ENCODE peak calls at places on chromosomes 3 and 15, in four cellular contexts. One of them, this sample, is unnamed.

GRCh38 chr3:11413071-11413470 is 140.9 kb downstream of the ATG7 start:
- DNase-seq in stimulated activated CD4-positive, alpha-beta T cell treated with anti-CD3 and anti-CD28 coated beads, Interleukin-1b, Interleukin-23, amount 100 ng/mL, for 4 hours: no peak
- DNase-seq in glutamatergic neuron: no peak
- DNase-seq in left cardiac atrium: no peak
- DNase-seq in this sample: no peak

GRCh38 chr15:38695249-38696119 is 130.9 kb upstream of the RASGRP1 start:
- DNase-seq in glutamatergic neuron: no peak
- DNase-seq in left cardiac atrium: no peak
- DNase-seq in stimulated activated CD4-positive, alpha-beta T cell treated with anti-CD3 and anti-CD28 coated beads, Interleukin-1b, Interleukin-23, amount 100 ng/mL, for 4 hours: no peak
- DNase-seq in this sample: no peak

GRCh38 chr15:59689626-59690236 is 611 bp upstream of the BNIP2 start:
- DNase-seq in stimulated activated CD4-positive, alpha-beta T cell treated with anti-CD3 and anti-CD28 coated beads, Interleukin-1b, Interleukin-23, amount 100 ng/mL, for 4 hours: peak
- DNase-seq in glutamatergic neuron: peak
- DNase-seq in left cardiac atrium: peak
- DNase-seq in this sample: peak

GRCh38 chr15:78060232-78060631 is 17.3 kb downstream of the TBC1D2B start:
- DNase-seq in left cardiac atrium: no peak
- DNase-seq in glutamatergic neuron: no peak
- DNase-seq in stimulated activated CD4-positive, alpha-beta T cell treated with anti-CD3 and anti-CD28 coated beads, Interleukin-1b, Interleukin-23, amount 100 ng/mL, for 4 hours: no peak
- DNase-seq in this sample: no peak

GRCh38 chr3:42025388-42026138 is 63.7 kb upstream of the ULK4 start:
- DNase-seq in stimulated activated CD4-positive, alpha-beta T cell treated with anti-CD3 and anti-CD28 coated beads, Interleukin-1b, Interleukin-23, amount 100 ng/mL, for 4 hours: no peak
- DNase-seq in left cardiac atrium: peak
- DNase-seq in glutamatergic neuron: peak
- DNase-seq in this sample: peak

GRCh38 chr15:82845686-82846085 is 36.3 kb downstream of the WHAMM start:
- DNase-seq in left cardiac atrium: no peak
- DNase-seq in glutamatergic neuron: no peak
- DNase-seq in stimulated activated CD4-positive, alpha-beta T cell treated with anti-CD3 and anti-CD28 coated beads, Interleukin-1b, Interleukin-23, amount 100 ng/mL, for 4 hours: no peak
- DNase-seq in this sample: no peak

GRCh38 chr3:186021673-186022362 is 84.0 kb upstream of the TRA2B start:
- DNase-seq in left cardiac atrium: no peak
- DNase-seq in stimulated activated CD4-positive, alpha-beta T cell treated with anti-CD3 and anti-CD28 coated beads, Interleukin-1b, Interleukin-23, amount 100 ng/mL, for 4 hours: no peak
- DNase-seq in glutamatergic neuron: no peak
- DNase-seq in this sample: no peak

GRCh38 chr3:66428733-66429132 is 72.1 kb downstream of the LRIG1 start:
- DNase-seq in stimulated activated CD4-positive, alpha-beta T cell treated with anti-CD3 and anti-CD28 coated beads, Interleukin-1b, Interleukin-23, amount 100 ng/mL, for 4 hours: no peak
- DNase-seq in left cardiac atrium: peak
- DNase-seq in glutamatergic neuron: peak
- DNase-seq in this sample: peak

GRCh38 chr15:88258021-88258641 is 1.6 kb upstream of the NTRK3 start:
- DNase-seq in glutamatergic neuron: peak
- DNase-seq in left cardiac atrium: no peak
- DNase-seq in stimulated activated CD4-positive, alpha-beta T cell treated with anti-CD3 and anti-CD28 coated beads, Interleukin-1b, Interleukin-23, amount 100 ng/mL, for 4 hours: no peak
- DNase-seq in this sample: no peak

GRCh38 chr15:71790081-71790480 is 20.3 kb upstream of the NR2E3 start:
- DNase-seq in glutamatergic neuron: no peak
- DNase-seq in stimulated activated CD4-positive, alpha-beta T cell treated with anti-CD3 and anti-CD28 coated beads, Interleukin-1b, Interleukin-23, amount 100 ng/mL, for 4 hours: no peak
- DNase-seq in left cardiac atrium: no peak
- DNase-seq in this sample: peak

GRCh38 chr15:55824857-55825613 is 82.1 kb upstream of the PRTG start:
- DNase-seq in left cardiac atrium: no peak
- DNase-seq in glutamatergic neuron: no peak
- DNase-seq in stimulated activated CD4-positive, alpha-beta T cell treated with anti-CD3 and anti-CD28 coated beads, Interleukin-1b, Interleukin-23, amount 100 ng/mL, for 4 hours: no peak
- DNase-seq in this sample: no peak

GRCh38 chr3:7498722-7499121 is 637.8 kb downstream of the GRM7 start:
- DNase-seq in glutamatergic neuron: no peak
- DNase-seq in left cardiac atrium: no peak
- DNase-seq in stimulated activated CD4-positive, alpha-beta T cell treated with anti-CD3 and anti-CD28 coated beads, Interleukin-1b, Interleukin-23, amount 100 ng/mL, for 4 hours: no peak
- DNase-seq in this sample: no peak

GRCh38 chr3:17631617-17632016 is 110.8 kb downstream of the TBC1D5 start:
- DNase-seq in glutamatergic neuron: no peak
- DNase-seq in stimulated activated CD4-positive, alpha-beta T cell treated with anti-CD3 and anti-CD28 coated beads, Interleukin-1b, Interleukin-23, amount 100 ng/mL, for 4 hours: no peak
- DNase-seq in left cardiac atrium: no peak
- DNase-seq in this sample: no peak

GRCh38 chr3:171348121-171348520 is 112.1 kb downstream of the TNIK start:
- DNase-seq in glutamatergic neuron: no peak
- DNase-seq in left cardiac atrium: no peak
- DNase-seq in stimulated activated CD4-positive, alpha-beta T cell treated with anti-CD3 and anti-CD28 coated beads, Interleukin-1b, Interleukin-23, amount 100 ng/mL, for 4 hours: no peak
- DNase-seq in this sample: no peak

GRCh38 chr15:52749250-52749649 is 40.9 kb downstream of the ONECUT1 start:
- DNase-seq in left cardiac atrium: no peak
- DNase-seq in glutamatergic neuron: no peak
- DNase-seq in stimulated activated CD4-positive, alpha-beta T cell treated with anti-CD3 and anti-CD28 coated beads, Interleukin-1b, Interleukin-23, amount 100 ng/mL, for 4 hours: no peak
- DNase-seq in this sample: no peak

GRCh38 chr3:2099028-2099671 is 484 bp downstream of the CNTN4 start:
- DNase-seq in glutamatergic neuron: peak
- DNase-seq in stimulated activated CD4-positive, alpha-beta T cell treated with anti-CD3 and anti-CD28 coated beads, Interleukin-1b, Interleukin-23, amount 100 ng/mL, for 4 hours: no peak
- DNase-seq in left cardiac atrium: peak
- DNase-seq in this sample: no peak

GRCh38 chr3:80806673-80807072 is 954.8 kb downstream of the GBE1 start:
- DNase-seq in stimulated activated CD4-positive, alpha-beta T cell treated with anti-CD3 and anti-CD28 coated beads, Interleukin-1b, Interleukin-23, amount 100 ng/mL, for 4 hours: no peak
- DNase-seq in glutamatergic neuron: no peak
- DNase-seq in left cardiac atrium: no peak
- DNase-seq in this sample: no peak

GRCh38 chr3:58041182-58041825 is 33.1 kb downstream of the FLNB start:
- DNase-seq in stimulated activated CD4-positive, alpha-beta T cell treated with anti-CD3 and anti-CD28 coated beads, Interleukin-1b, Interleukin-23, amount 100 ng/mL, for 4 hours: no peak
- DNase-seq in left cardiac atrium: no peak
- DNase-seq in glutamatergic neuron: no peak
- DNase-seq in this sample: peak

GRCh38 chr15:68158046-68158628 is 47.0 kb downstream of the CALML4 start:
- DNase-seq in left cardiac atrium: no peak
- DNase-seq in glutamatergic neuron: no peak
- DNase-seq in stimulated activated CD4-positive, alpha-beta T cell treated with anti-CD3 and anti-CD28 coated beads, Interleukin-1b, Interleukin-23, amount 100 ng/mL, for 4 hours: no peak
- DNase-seq in this sample: no peak

GRCh38 chr3:24161841-24162240 is 216.8 kb downstream of the NR1D2 start:
- DNase-seq in stimulated activated CD4-positive, alpha-beta T cell treated with anti-CD3 and anti-CD28 coated beads, Interleukin-1b, Interleukin-23, amount 100 ng/mL, for 4 hours: no peak
- DNase-seq in left cardiac atrium: no peak
- DNase-seq in glutamatergic neuron: no peak
- DNase-seq in this sample: no peak

GRCh38 chr3:156140196-156140595 is 19.8 kb downstream of the KCNAB1 start:
- DNase-seq in left cardiac atrium: no peak
- DNase-seq in glutamatergic neuron: no peak
- DNase-seq in stimulated activated CD4-positive, alpha-beta T cell treated with anti-CD3 and anti-CD28 coated beads, Interleukin-1b, Interleukin-23, amount 100 ng/mL, for 4 hours: no peak
- DNase-seq in this sample: no peak

GRCh38 chr3:194577985-194578905 is 55.0 kb downstream of the TMEM44 start:
- DNase-seq in glutamatergic neuron: no peak
- DNase-seq in stimulated activated CD4-positive, alpha-beta T cell treated with anti-CD3 and anti-CD28 coated beads, Interleukin-1b, Interleukin-23, amount 100 ng/mL, for 4 hours: no peak
- DNase-seq in left cardiac atrium: peak
- DNase-seq in this sample: no peak

GRCh38 chr3:149203758-149204157 is 17.9 kb downstream of the CP start:
- DNase-seq in left cardiac atrium: no peak
- DNase-seq in stimulated activated CD4-positive, alpha-beta T cell treated with anti-CD3 and anti-CD28 coated beads, Interleukin-1b, Interleukin-23, amount 100 ng/mL, for 4 hours: no peak
- DNase-seq in glutamatergic neuron: no peak
- DNase-seq in this sample: no peak

GRCh38 chr3:36312351-36312750 is 68.0 kb upstream of the STAC start:
- DNase-seq in glutamatergic neuron: no peak
- DNase-seq in stimulated activated CD4-positive, alpha-beta T cell treated with anti-CD3 and anti-CD28 coated beads, Interleukin-1b, Interleukin-23, amount 100 ng/mL, for 4 hours: no peak
- DNase-seq in left cardiac atrium: no peak
- DNase-seq in this sample: no peak

GRCh38 chr15:60223161-60223560 is 174.6 kb downstream of the ANXA2 start:
- DNase-seq in glutamatergic neuron: no peak
- DNase-seq in stimulated activated CD4-positive, alpha-beta T cell treated with anti-CD3 and anti-CD28 coated beads, Interleukin-1b, Interleukin-23, amount 100 ng/mL, for 4 hours: no peak
- DNase-seq in left cardiac atrium: no peak
- DNase-seq in this sample: no peak

GRCh38 chr3:171347017-171347979 is 112.9 kb downstream of the TNIK start:
- DNase-seq in left cardiac atrium: no peak
- DNase-seq in stimulated activated CD4-positive, alpha-beta T cell treated with anti-CD3 and anti-CD28 coated beads, Interleukin-1b, Interleukin-23, amount 100 ng/mL, for 4 hours: no peak
- DNase-seq in glutamatergic neuron: no peak
- DNase-seq in this sample: no peak

GRCh38 chr3:115947325-115947724 is 324.0 kb downstream of the GAP43 start:
- DNase-seq in left cardiac atrium: no peak
- DNase-seq in stimulated activated CD4-positive, alpha-beta T cell treated with anti-CD3 and anti-CD28 coated beads, Interleukin-1b, Interleukin-23, amount 100 ng/mL, for 4 hours: no peak
- DNase-seq in glutamatergic neuron: no peak
- DNase-seq in this sample: no peak

GRCh38 chr3:50263443-50264388 is 5.2 kb upstream of the SEMA3B start:
- DNase-seq in left cardiac atrium: no peak
- DNase-seq in stimulated activated CD4-positive, alpha-beta T cell treated with anti-CD3 and anti-CD28 coated beads, Interleukin-1b, Interleukin-23, amount 100 ng/mL, for 4 hours: no peak
- DNase-seq in glutamatergic neuron: no peak
- DNase-seq in this sample: no peak

GRCh38 chr15:89937365-89938355 is 24.9 kb upstream of the ARPIN start:
- DNase-seq in stimulated activated CD4-positive, alpha-beta T cell treated with anti-CD3 and anti-CD28 coated beads, Interleukin-1b, Interleukin-23, amount 100 ng/mL, for 4 hours: no peak
- DNase-seq in left cardiac atrium: no peak
- DNase-seq in glutamatergic neuron: no peak
- DNase-seq in this sample: no peak

GRCh38 chr3:38267689-38268477 is 2.3 kb downstream of the SLC22A13 start:
- DNase-seq in glutamatergic neuron: no peak
- DNase-seq in stimulated activated CD4-positive, alpha-beta T cell treated with anti-CD3 and anti-CD28 coated beads, Interleukin-1b, Interleukin-23, amount 100 ng/mL, for 4 hours: no peak
- DNase-seq in left cardiac atrium: no peak
- DNase-seq in this sample: no peak

GRCh38 chr3:57434041-57434440 is 110.1 kb downstream of the DNAH12 start:
- DNase-seq in stimulated activated CD4-positive, alpha-beta T cell treated with anti-CD3 and anti-CD28 coated beads, Interleukin-1b, Interleukin-23, amount 100 ng/mL, for 4 hours: no peak
- DNase-seq in left cardiac atrium: no peak
- DNase-seq in glutamatergic neuron: no peak
- DNase-seq in this sample: no peak

GRCh38 chr15:45795487-45796069 is 160.7 kb downstream of the SQOR start:
- DNase-seq in glutamatergic neuron: no peak
- DNase-seq in left cardiac atrium: no peak
- DNase-seq in stimulated activated CD4-positive, alpha-beta T cell treated with anti-CD3 and anti-CD28 coated beads, Interleukin-1b, Interleukin-23, amount 100 ng/mL, for 4 hours: no peak
- DNase-seq in this sample: no peak

GRCh38 chr3:166488977-166489672 is 651.9 kb upstream of the BCHE start:
- DNase-seq in left cardiac atrium: no peak
- DNase-seq in glutamatergic neuron: no peak
- DNase-seq in stimulated activated CD4-positive, alpha-beta T cell treated with anti-CD3 and anti-CD28 coated beads, Interleukin-1b, Interleukin-23, amount 100 ng/mL, for 4 hours: no peak
- DNase-seq in this sample: no peak

GRCh38 chr3:16793321-16793720 is 91.4 kb upstream of the PLCL2 start:
- DNase-seq in stimulated activated CD4-positive, alpha-beta T cell treated with anti-CD3 and anti-CD28 coated beads, Interleukin-1b, Interleukin-23, amount 100 ng/mL, for 4 hours: no peak
- DNase-seq in left cardiac atrium: no peak
- DNase-seq in glutamatergic neuron: no peak
- DNase-seq in this sample: no peak

GRCh38 chr15:101386006-101386405 is 91.0 kb upstream of the SNRPA1 start:
- DNase-seq in glutamatergic neuron: no peak
- DNase-seq in left cardiac atrium: no peak
- DNase-seq in stimulated activated CD4-positive, alpha-beta T cell treated with anti-CD3 and anti-CD28 coated beads, Interleukin-1b, Interleukin-23, amount 100 ng/mL, for 4 hours: no peak
- DNase-seq in this sample: no peak

GRCh38 chr3:43288366-43288765 is 2.0 kb downstream of the SNRK start:
- DNase-seq in glutamatergic neuron: no peak
- DNase-seq in left cardiac atrium: no peak
- DNase-seq in stimulated activated CD4-positive, alpha-beta T cell treated with anti-CD3 and anti-CD28 coated beads, Interleukin-1b, Interleukin-23, amount 100 ng/mL, for 4 hours: no peak
- DNase-seq in this sample: no peak

GRCh38 chr3:95210878-95211277 is 1148.0 kb downstream of the NSUN3 start:
- DNase-seq in stimulated activated CD4-positive, alpha-beta T cell treated with anti-CD3 and anti-CD28 coated beads, Interleukin-1b, Interleukin-23, amount 100 ng/mL, for 4 hours: no peak
- DNase-seq in left cardiac atrium: no peak
- DNase-seq in glutamatergic neuron: no peak
- DNase-seq in this sample: no peak